ENCODE peak calls at places on chromosomes 3 and 15, in six cellular contexts. E is ACHN; N is NCI-H774; H is stimulated activated CD8-positive, alpha-beta memory T cell treated with anti-CD3 and anti-CD28 coated beads, Interleukin-15, amount 100 ng/mL, for 1 hour; X is GM10248; O is NCI-H460. D is an unnamed sample.

GRCh38 chr3:140499114-140499757 is 178.6 kb upstream of the TRIM42 start:
- DNase-seq in E (peak), N (no peak), H (no peak), X (no peak), O (no peak), D (peak)

GRCh38 chr3:11601446-11602241 is 42.1 kb downstream of the VGLL4 start:
- DNase-seq in E (no peak), N (no peak), H (no peak), X (peak), O (no peak), D (no peak)

GRCh38 chr3:31879365-31879764 is 101.7 kb downstream of the OSBPL10 start:
- DNase-seq in E (no peak), N (no peak), H (no peak), X (no peak), O (no peak), D (no peak)

GRCh38 chr3:140899363-140899762 is 42.3 kb upstream of the SLC25A36 start:
- DNase-seq in E (no peak), N (no peak), H (no peak), X (no peak), O (no peak), D (no peak)

GRCh38 chr3:13557417-13557816 is 8.5 kb downstream of the FBLN2 start:
- DNase-seq in E (no peak), N (no peak), H (no peak), X (no peak), O (no peak), D (no peak)

GRCh38 chr15:96285306-96285705 is 45.2 kb upstream of the NR2F2 start:
- DNase-seq in E (no peak), N (no peak), H (no peak), X (no peak), O (no peak), D (no peak)

GRCh38 chr3:134055661-134056060 is 25.9 kb upstream of the SLCO2A1 start:
- DNase-seq in E (no peak), N (no peak), H (no peak), X (no peak), O (no peak), D (no peak)

GRCh38 chr15:47959617-47960398 is 161.0 kb upstream of the SLC24A5 start:
- DNase-seq in E (no peak), N (no peak), H (no peak), X (no peak), O (no peak), D (no peak)

GRCh38 chr3:181839915-181840295 is 128.2 kb downstream of the SOX2 start:
- DNase-seq in E (no peak), N (peak), H (no peak), X (no peak), O (no peak), D (no peak)

GRCh38 chr3:186569779-186570095 is 783 bp upstream of the DNAJB11 start:
- DNase-seq in E (no peak), N (no peak), H (no peak), X (no peak), O (no peak), D (no peak)

GRCh38 chr15:98904466-98905048 is 103.0 kb downstream of the PGPEP1L start:
- DNase-seq in E (peak), N (no peak), H (no peak), X (peak), O (peak), D (no peak)

GRCh38 chr3:154616298-154616697 is 186.3 kb upstream of the GPR149 start:
- DNase-seq in E (no peak), N (no peak), H (no peak), X (no peak), O (no peak), D (no peak)

GRCh38 chr3:189490337-189490736 is 140.9 kb upstream of the TP63 start:
- DNase-seq in E (no peak), N (no peak), H (no peak), X (no peak), O (no peak), D (no peak)

GRCh38 chr15:67722418-67722817 is 102.9 kb upstream of the SKOR1 start:
- DNase-seq in E (no peak), N (no peak), H (no peak), X (no peak), O (no peak), D (no peak)

GRCh38 chr3:69983546-69984265 is 15.8 kb upstream of the SAMMSON start:
- DNase-seq in E (no peak), N (no peak), H (no peak), X (no peak), O (no peak), D (no peak)

GRCh38 chr15:65365229-65365628 is 12.6 kb downstream of the IGDCC3 start:
- DNase-seq in E (no peak), N (no peak), H (no peak), X (no peak), O (no peak), D (no peak)

GRCh38 chr15:41790756-41791546 is 16.7 kb downstream of the MAPKBP1 start:
- DNase-seq in E (peak), N (no peak), H (no peak), X (no peak), O (no peak), D (peak)

GRCh38 chr3:11362600-11362999 is 90.4 kb downstream of the ATG7 start:
- DNase-seq in E (no peak), N (no peak), H (no peak), X (no peak), O (no peak), D (no peak)

GRCh38 chr3:191484461-191484860 is 23.5 kb downstream of the PYDC2 start:
- DNase-seq in E (no peak), N (no peak), H (no peak), X (no peak), O (no peak), D (no peak)

GRCh38 chr15:48581221-48581620 is 64.3 kb downstream of the FBN1 start:
- DNase-seq in E (no peak), N (no peak), H (no peak), X (no peak), O (no peak), D (no peak)

GRCh38 chr3:128322030-128323022 is 144.4 kb downstream of the DNAJB8 start:
- DNase-seq in E (peak), N (no peak), H (peak), X (peak), O (peak), D (peak)

GRCh38 chr3:105365171-105365535 is 1.6 kb upstream of the ALCAM start:
- DNase-seq in E (peak), N (no peak), H (no peak), X (no peak), O (no peak), D (no peak)

GRCh38 chr15:39587291-39587909 is 6.5 kb downstream of the THBS1 start:
- DNase-seq in E (peak), N (no peak), H (no peak), X (no peak), O (no peak), D (no peak)

GRCh38 chr15:40313531-40314398 is 6.0 kb upstream of the PLCB2 start:
- DNase-seq in E (no peak), N (peak), H (no peak), X (no peak), O (no peak), D (peak)

GRCh38 chr3:48974076-48974864 is 15.8 kb upstream of the P4HTM start:
- DNase-seq in E (no peak), N (no peak), H (no peak), X (no peak), O (no peak), D (no peak)

GRCh38 chr3:35946121-35946856 is 307.0 kb downstream of the ARPP21 start:
- DNase-seq in E (peak), N (no peak), H (no peak), X (peak), O (peak), D (no peak)

GRCh38 chr3:147358144-147358992 is 48.0 kb downstream of the ZIC4 start:
- DNase-seq in E (no peak), N (no peak), H (no peak), X (no peak), O (no peak), D (no peak)

GRCh38 chr3:128340904-128341555 is 125.7 kb downstream of the DNAJB8 start:
- DNase-seq in E (no peak), N (no peak), H (no peak), X (no peak), O (no peak), D (no peak)

GRCh38 chr15:63909819-63910437 is 76.2 kb upstream of the HERC1 start:
- DNase-seq in E (no peak), N (no peak), H (no peak), X (no peak), O (no peak), D (peak)

GRCh38 chr15:27958911-27959598 is 140.1 kb downstream of the OCA2 start:
- DNase-seq in E (no peak), N (no peak), H (no peak), X (no peak), O (no peak), D (no peak)

GRCh38 chr15:52680041-52680391 is 828 bp upstream of the ATOSA start:
- DNase-seq in E (peak), N (no peak), H (no peak), X (no peak), O (no peak), D (no peak)

GRCh38 chr15:65862682-65863081 is 6.6 kb upstream of the RAB11A start:
- DNase-seq in E (peak), N (no peak), H (no peak), X (peak), O (peak), D (no peak)

GRCh38 chr15:42279234-42279723 is 6.0 kb upstream of the TMEM87A start:
- DNase-seq in E (no peak), N (no peak), H (no peak), X (no peak), O (no peak), D (no peak)

GRCh38 chr3:162525791-162526190 is 1029.2 kb downstream of the OTOL1 start:
- DNase-seq in E (no peak), N (no peak), H (no peak), X (no peak), O (no peak), D (no peak)

GRCh38 chr3:16373270-16373785 is 108.3 kb downstream of the OXNAD1 start:
- DNase-seq in E (no peak), N (no peak), H (no peak), X (no peak), O (no peak), D (no peak)